ENCODE peak calls at places on chromosomes 5 and 9, in six cellular contexts. B, Q, G, C, Z and Y are unnamed samples.
A peak's percentile ranks its signal among the peaks of the same experiment; 100 is the strongest.

GRCh38 chr9:133673260-133673658 is 37.1 kb downstream of the DBH start:
- DNase-seq in C (no peak), Z (no peak), B (no peak), G (no peak), Q (no peak), Y (no peak)

GRCh38 chr9:107029146-107029545 is 166.2 kb downstream of the ZNF462 start:
- DNase-seq in B (no peak), C (no peak), G (no peak), Z (no peak), Q (no peak), Y (no peak)

GRCh38 chr9:16718296-16718695 is 152.2 kb downstream of the BNC2 start:
- DNase-seq in Q (no peak), G (no peak), B (no peak), Z (no peak), C (no peak), Y (no peak)

GRCh38 chr5:167582916-167583315 is 708.5 kb upstream of the WWC1 start:
- DNase-seq in C (no peak), Z (no peak), B (no peak), G (no peak), Q (no peak), Y (no peak)

GRCh38 chr9:105054488-105054887 is 126.5 kb upstream of the ABCA1 start:
- DNase-seq in G (no peak), B (no peak), C (no peak), Q (no peak), Z (no peak), Y (no peak)

GRCh38 chr9:19934301-19934868 is 145.5 kb upstream of the SLC24A2 start:
- DNase-seq in G (peak; percentile 36), Q (peak; percentile 31), B (no peak), Z (no peak), C (peak; percentile 55), Y (no peak)

GRCh38 chr9:35605336-35606137 is 475 bp downstream of the TESK1 start:
- DNase-seq in C (peak; percentile 57), B (peak; percentile 35), Z (peak; percentile 49), Q (peak; percentile 22), G (peak; percentile 42), Y (no peak)

GRCh38 chr9:136538599-136539426 is 7.0 kb downstream of the NOTCH1 start:
- DNase-seq in G (peak; percentile 48), B (peak; percentile 45), Z (peak; percentile 59), C (no peak), Q (peak; percentile 73), Y (no peak)

GRCh38 chr5:81506900-81507588 is 113.1 kb upstream of the ACOT12 start:
- DNase-seq in Q (peak; percentile 71), G (peak; percentile 71), B (peak; percentile 14), Z (peak; percentile 60), C (peak; percentile 53), Y (peak; percentile 54)

GRCh38 chr9:124242331-124243194 is 15.2 kb upstream of the NEK6 start:
- DNase-seq in C (no peak), Z (no peak), G (peak; percentile 38), Q (peak; percentile 48), B (no peak), Y (no peak)

GRCh38 chr5:95667678-95668077 is 15.1 kb downstream of the SPATA9 start:
- DNase-seq in G (no peak), Q (no peak), Z (no peak), C (no peak), B (no peak), Y (no peak)

GRCh38 chr9:112097712-112098688 is 77.1 kb downstream of the SUSD1 start:
- DNase-seq in G (peak; percentile 43), Q (peak; percentile 68), B (peak; percentile 76), Z (no peak), C (peak; percentile 37), Y (no peak)

GRCh38 chr5:124655211-124655880 is 91.1 kb downstream of the ZNF608 start:
- DNase-seq in G (no peak), B (no peak), C (peak; percentile 74), Q (no peak), Z (no peak), Y (no peak)

GRCh38 chr9:70952131-70952727 is 169.2 kb downstream of the TRPM3 start:
- DNase-seq in B (no peak), Z (no peak), C (no peak), Q (no peak), G (no peak), Y (no peak)

GRCh38 chr5:145811834-145812625 is 23.1 kb downstream of the PRELID2 start:
- DNase-seq in Q (no peak), Z (no peak), C (peak; percentile 29), B (no peak), G (no peak), Y (no peak)

GRCh38 chr5:77129386-77129785 is 42.3 kb upstream of the ZBED3 start:
- DNase-seq in Z (no peak), B (peak; percentile 15), Q (no peak), G (no peak), C (peak; percentile 48), Y (no peak)

GRCh38 chr5:161409471-161409870 is 137.1 kb downstream of the GABRB2 start:
- DNase-seq in Q (no peak), B (no peak), Z (no peak), G (no peak), C (no peak), Y (no peak)

GRCh38 chr5:51433052-51433710 is 49.9 kb downstream of the ISL1 start:
- DNase-seq in B (no peak), G (no peak), C (no peak), Q (no peak), Z (no peak), Y (no peak)

GRCh38 chr9:123033352-123033751 is at the start of gene GPR21:
- DNase-seq in B (no peak), Z (no peak), C (no peak), Q (no peak), G (no peak), Y (no peak)

GRCh38 chr5:54148858-54149257 is 161.5 kb downstream of the ARL15 start:
- DNase-seq in Q (no peak), C (no peak), G (no peak), B (no peak), Z (no peak), Y (no peak)

GRCh38 chr9:81599837-81600236 is 89.5 kb downstream of the TLE1 start:
- DNase-seq in Q (no peak), G (no peak), Z (no peak), C (no peak), B (no peak), Y (no peak)

GRCh38 chr5:158234323-158235158 is 375.6 kb upstream of the CLINT1 start:
- DNase-seq in B (no peak), C (no peak), Q (no peak), G (no peak), Z (no peak), Y (no peak)

GRCh38 chr5:131536849-131537448 is 98.1 kb downstream of the RAPGEF6 start:
- DNase-seq in Z (no peak), Q (no peak), C (no peak), G (no peak), B (no peak), Y (no peak)

GRCh38 chr9:129289131-129289731 is 111.2 kb upstream of the IER5L start:
- DNase-seq in G (peak; percentile 17), C (no peak), Z (no peak), B (no peak), Q (no peak), Y (no peak)

GRCh38 chr9:130283514-130284248 is 18.1 kb downstream of the HMCN2 start:
- DNase-seq in G (no peak), C (no peak), Q (no peak), Z (no peak), B (no peak), Y (no peak)

GRCh38 chr5:171895076-171895475 is 109.5 kb downstream of the SMIM23 start:
- DNase-seq in B (no peak), Z (no peak), G (no peak), C (no peak), Q (no peak), Y (no peak)

GRCh38 chr5:143177263-143177994 is 226.1 kb downstream of the NR3C1 start:
- DNase-seq in G (peak; percentile 30), C (peak; percentile 99), B (no peak), Q (no peak), Z (no peak), Y (peak; percentile 99)

GRCh38 chr9:134792627-134793026 is 88.0 kb upstream of the FCN2 start:
- DNase-seq in B (no peak), Q (no peak), G (no peak), Z (no peak), C (no peak), Y (no peak)

GRCh38 chr9:134793281-134793680 is 87.3 kb upstream of the FCN2 start:
- DNase-seq in Z (no peak), C (no peak), Q (no peak), G (no peak), B (no peak), Y (no peak)

GRCh38 chr9:134800791-134801339 is 79.7 kb upstream of the FCN2 start:
- DNase-seq in Z (no peak), B (no peak), C (no peak), G (peak; percentile 70), Q (peak; percentile 50), Y (no peak)

GRCh38 chr9:134794726-134795370 is 85.8 kb upstream of the FCN2 start:
- DNase-seq in B (no peak), G (no peak), C (no peak), Q (no peak), Z (no peak), Y (no peak)

GRCh38 chr9:134796882-134797281 is 83.7 kb upstream of the FCN2 start:
- DNase-seq in Z (no peak), B (no peak), Q (no peak), C (no peak), G (no peak), Y (no peak)
- H3K27me3 ChIP-seq in Z (no peaks in the 10 kb centered on the region), B (no peaks in the 10 kb centered on the region), Q (no peaks in the 10 kb centered on the region), C (no peaks in the 10 kb centered on the region), G (no peaks in the 10 kb centered on the region), Y (no peaks in the 10 kb centered on the region)

GRCh38 chr5:135502836-135503520 is 32.8 kb downstream of the NEUROG1 start:
- DNase-seq in Q (no peak), B (no peak), G (no peak), C (no peak), Z (no peak), Y (no peak)
- H3K27me3 ChIP-seq in Q (peaks cover 25% of the 10 kb centered on the region), B (no peaks in the 10 kb centered on the region), G (peaks cover 15% of the 10 kb centered on the region), C (no peaks in the 10 kb centered on the region), Z (no peaks in the 10 kb centered on the region), Y (peaks cover 11% of the 10 kb centered on the region)

GRCh38 chr9:76913467-76913866 is 7.6 kb upstream of the PRUNE2 start:
- DNase-seq in G (no peak), B (no peak), Q (no peak), Z (no peak), C (no peak), Y (no peak)

GRCh38 chr9:76912631-76913275 is 6.8 kb upstream of the PRUNE2 start:
- DNase-seq in Z (no peak), B (no peak), C (no peak), Q (no peak), G (no peak), Y (no peak)

GRCh38 chr9:76911971-76912370 is 6.1 kb upstream of the PRUNE2 start:
- DNase-seq in Z (no peak), B (no peak), Q (no peak), C (no peak), G (no peak), Y (no peak)

GRCh38 chr9:76905984-76906861 is at the start of gene PRUNE2:
- DNase-seq in C (peak; percentile 89), Q (peak; percentile 49), B (no peak), G (peak; percentile 64), Z (peak; percentile 54), Y (peak; percentile 54)

GRCh38 chr9:76910861-76911260 is 4.9 kb upstream of the PRUNE2 start:
- DNase-seq in G (no peak), B (no peak), Z (no peak), Q (no peak), C (no peak), Y (no peak)
- H3K27me3 ChIP-seq in G (no peaks in the 10 kb centered on the region), B (peaks cover 5% of the 10 kb centered on the region), Z (peaks cover 4% of the 10 kb centered on the region), Q (no peaks in the 10 kb centered on the region), C (no peaks in the 10 kb centered on the region), Y (peaks cover 6% of the 10 kb centered on the region)

GRCh38 chr5:170562166-170562565 is 58.3 kb downstream of the KCNIP1 start:
- DNase-seq in Q (no peak), B (no peak), G (no peak), C (no peak), Z (no peak), Y (no peak)
- H3K27me3 ChIP-seq in Q (no peaks in the 10 kb centered on the region), B (peaks cover 4% of the 10 kb centered on the region), G (peaks cover 11% of the 10 kb centered on the region), C (no peaks in the 10 kb centered on the region), Z (peaks cover 2% of the 10 kb centered on the region), Y (no peaks in the 10 kb centered on the region)